ENCODE peak calls at places on chromosomes 13 and 19, in seven cellular contexts. U is right lobe of liver; P is stimulated activated CD4-positive, alpha-beta T cell treated with anti-CD3 and anti-CD28 coated beads, TNF-alpha, amount 100 ng/mL, for 48 hours; C is head of caudate nucleus; O is EL; E is brain microvascular endothelial cell; F is activated CD8-positive, alpha-beta memory T cell treated with anti-CD3 and anti-CD28 coated beads, Interleukin-2, amount 50 U/mL, for 48 hours. L is an unnamed sample.

GRCh38 chr13:43303040-43303729 is 279.8 kb downstream of the DNAJC15 start:
- DNase-seq in U (peak; percentile 78), P (no peak), C (peak; percentile 74), O (peak; percentile 69), E (peak; percentile 47), F (no peak), L (no peak)

GRCh38 chr19:45352914-45353796 is 12.6 kb downstream of the KLC3 start:
- DNase-seq in U (no peak), P (no peak), C (no peak), O (no peak), E (no peak), F (no peak), L (no peak)

GRCh38 chr13:42895781-42896180 is 96.3 kb downstream of the EPSTI1 start:
- DNase-seq in U (no peak), P (no peak), C (no peak), O (no peak), E (no peak), F (no peak), L (no peak)

GRCh38 chr13:44309771-44310767 is 63.6 kb upstream of the SERP2 start:
- DNase-seq in U (no peak), P (no peak), C (peak; percentile 52), O (no peak), E (no peak), F (no peak), L (no peak)

GRCh38 chr13:42644841-42645240 is 70.9 kb downstream of the TNFSF11 start:
- DNase-seq in U (no peak), P (no peak), C (no peak), O (no peak), E (no peak), F (no peak), L (no peak)

GRCh38 chr13:38415233-38415632 is 65.6 kb downstream of the UFM1 start:
- DNase-seq in U (no peak), P (no peak), C (no peak), O (no peak), E (no peak), F (no peak), L (no peak)

GRCh38 chr19:16335226-16335625 is 10.6 kb downstream of the KLF2 start:
- DNase-seq in U (no peak), P (no peak), C (no peak), O (no peak), E (no peak), F (no peak), L (no peak)

GRCh38 chr19:1767464-1767933 is 14.2 kb downstream of the ONECUT3 start:
- DNase-seq in U (no peak), P (no peak), C (peak; percentile 56), O (no peak), E (no peak), F (peak; percentile 90), L (no peak)

GRCh38 chr13:50543767-50544166 is 299.7 kb downstream of the DLEU7 start:
- DNase-seq in U (no peak), P (no peak), C (peak; percentile 27), O (peak; percentile 30), E (peak; percentile 84), F (no peak), L (peak; percentile 83)

GRCh38 chr13:91346848-91347211 is 657 bp upstream of the MIR17HG start:
- DNase-seq in U (peak; percentile 55), P (peak; percentile 43), C (peak; percentile 6), O (no peak), E (no peak), F (peak; percentile 75), L (no peak)

GRCh38 chr19:4635763-4636135 is 3.6 kb upstream of the TNFAIP8L1 start:
- DNase-seq in U (no peak), P (no peak), C (no peak), O (no peak), E (no peak), F (no peak), L (no peak)

GRCh38 chr13:101511766-101512165 is 59.3 kb downstream of the ITGBL1 start:
- DNase-seq in U (no peak), P (no peak), C (no peak), O (no peak), E (no peak), F (no peak), L (no peak)

GRCh38 chr13:72390909-72391308 is 336.5 kb downstream of the MZT1 start:
- DNase-seq in U (no peak), P (no peak), C (no peak), O (peak; percentile 2), E (no peak), F (no peak), L (no peak)

GRCh38 chr13:46633416-46633815 is 80.4 kb downstream of the LRCH1 start:
- DNase-seq in U (no peak), P (no peak), C (no peak), O (peak; percentile 96), E (peak; percentile 66), F (no peak), L (no peak)

GRCh38 chr13:99821741-99822140 is 149.8 kb downstream of the ZIC5 start:
- DNase-seq in U (no peak), P (no peak), C (no peak), O (peak; percentile 2), E (no peak), F (no peak), L (no peak)

GRCh38 chr19:37506387-37507166 is at the start of gene ZNF793:
- DNase-seq in U (peak; percentile 59), P (peak; percentile 62), C (peak; percentile 77), O (peak; percentile 45), E (peak; percentile 69), F (peak; percentile 90), L (peak; percentile 32)

GRCh38 chr13:45623516-45624090 is 8.1 kb upstream of the ERICH6B start:
- DNase-seq in U (no peak), P (no peak), C (no peak), O (peak; percentile 26), E (no peak), F (no peak), L (no peak)

GRCh38 chr19:518292-519231 is 11.3 kb downstream of the TPGS1 start:
- DNase-seq in U (no peak), P (peak; percentile 46), C (no peak), O (no peak), E (no peak), F (no peak), L (no peak)

GRCh38 chr13:62168891-62169290 is 753.2 kb upstream of the PCDH20 start:
- DNase-seq in U (no peak), P (no peak), C (no peak), O (no peak), E (no peak), F (no peak), L (no peak)

GRCh38 chr19:32691291-32691951 is at the start of gene NUDT19:
- DNase-seq in U (peak; percentile 90), P (peak; percentile 82), C (peak; percentile 85), O (peak; percentile 89), E (peak; percentile 79), F (peak; percentile 89), L (peak; percentile 60)

GRCh38 chr13:34682406-34682805 is 259.7 kb upstream of the NBEA start:
- DNase-seq in U (no peak), P (no peak), C (no peak), O (no peak), E (no peak), F (no peak), L (no peak)

GRCh38 chr13:50589139-50589538 is 254.4 kb downstream of the DLEU7 start:
- DNase-seq in U (no peak), P (no peak), C (no peak), O (peak; percentile 95), E (peak; percentile 94), F (no peak), L (peak; percentile 95)

GRCh38 chr19:13089139-13089856 is 13.4 kb downstream of the LYL1 start:
- DNase-seq in U (no peak), P (no peak), C (no peak), O (no peak), E (no peak), F (no peak), L (no peak)

GRCh38 chr13:62483774-62484173 is 1068.1 kb upstream of the PCDH20 start:
- DNase-seq in U (no peak), P (no peak), C (no peak), O (no peak), E (no peak), F (no peak), L (no peak)

GRCh38 chr13:29849731-29850212 is 645 bp downstream of the UBL3 start:
- DNase-seq in U (peak; percentile 81), P (no peak), C (peak; percentile 66), O (peak; percentile 72), E (peak; percentile 43), F (peak; percentile 69), L (peak; percentile 46)

GRCh38 chr19:45400192-45400591 is 4.7 kb downstream of the PPP1R13L start:
- DNase-seq in U (no peak), P (no peak), C (no peak), O (no peak), E (no peak), F (no peak), L (no peak)

GRCh38 chr13:20814224-20814910 is 40.6 kb upstream of the EEF1AKMT1 start:
- DNase-seq in U (peak; percentile 59), P (no peak), C (no peak), O (peak; percentile 97), E (peak; percentile 95), F (no peak), L (peak; percentile 84)

GRCh38 chr13:21074601-21075302 is 13.4 kb upstream of the LATS2 start:
- DNase-seq in U (no peak), P (peak; percentile 25), C (no peak), O (no peak), E (no peak), F (peak; percentile 70), L (no peak)

GRCh38 chr19:33535176-33535575 is 13.6 kb upstream of the PEPD start:
- DNase-seq in U (no peak), P (no peak), C (no peak), O (no peak), E (no peak), F (no peak), L (peak; percentile 6)